ENCODE peak calls at places on chromosomes 3 and 15, in nine cellular contexts. E is left lung, T is astrocyte, S is pancreas, A is breast epithelium, P is GM23248, Q is coronary artery, O is OCI-LY7, F is fibroblast of pulmonary artery. K is an unnamed sample.

GRCh38 chr15:25543156-25543555 is 104.3 kb upstream of the UBE3A start:
- DNase-seq in E (no peak), T (peak), S (peak), A (peak), P (peak), Q (no peak), O (no peak), F (peak), K (peak)

GRCh38 chr15:84725001-84725491 is 9.1 kb upstream of the SEC11A start:
- DNase-seq in E (no peak), T (peak), S (no peak), A (no peak), P (peak), Q (no peak), O (peak), F (peak), K (no peak)

GRCh38 chr3:20890124-20890523 is 704.1 kb upstream of the SGO1 start:
- DNase-seq in E (no peak), T (no peak), S (no peak), A (no peak), P (no peak), Q (no peak), O (no peak), F (no peak), K (no peak)

GRCh38 chr3:93843981-93844380 is 129.7 kb downstream of the PROS1 start:
- DNase-seq in E (no peak), T (peak), S (no peak), A (no peak), P (peak), Q (no peak), O (no peak), F (peak), K (peak)

GRCh38 chr3:148008591-148008990 is 599.4 kb downstream of the ZIC1 start:
- DNase-seq in E (no peak), T (no peak), S (no peak), A (no peak), P (no peak), Q (no peak), O (no peak), F (no peak), K (no peak)

GRCh38 chr15:91561371-91562100 is 292.0 kb upstream of the SLCO3A1 start:
- DNase-seq in E (no peak), T (peak), S (no peak), A (no peak), P (peak), Q (no peak), O (no peak), F (peak), K (peak)

GRCh38 chr3:101673953-101674352 is 3.0 kb downstream of the ZBTB11 start:
- DNase-seq in E (no peak), T (no peak), S (no peak), A (no peak), P (no peak), Q (no peak), O (no peak), F (no peak), K (no peak)

GRCh38 chr15:67307889-67308597 is 53.5 kb downstream of the IQCH start:
- DNase-seq in E (no peak), T (no peak), S (no peak), A (no peak), P (no peak), Q (no peak), O (no peak), F (peak), K (no peak)

GRCh38 chr3:193594946-193595689 is 2.1 kb downstream of the OPA1 start:
- DNase-seq in E (no peak), T (peak), S (no peak), A (no peak), P (peak), Q (no peak), O (no peak), F (peak), K (no peak)

GRCh38 chr3:158920375-158920774 is 118.5 kb downstream of the MFSD1 start:
- DNase-seq in E (no peak), T (no peak), S (no peak), A (no peak), P (peak), Q (no peak), O (no peak), F (no peak), K (peak)

GRCh38 chr3:59866076-59866475 is 816.3 kb upstream of the CFAP20DC start:
- DNase-seq in E (no peak), T (no peak), S (no peak), A (no peak), P (no peak), Q (no peak), O (no peak), F (no peak), K (no peak)

GRCh38 chr3:27594096-27594690 is 110.0 kb upstream of the SLC4A7 start:
- DNase-seq in E (no peak), T (no peak), S (no peak), A (no peak), P (peak), Q (no peak), O (no peak), F (no peak), K (peak)

GRCh38 chr3:4994823-4995499 is 15.7 kb downstream of the BHLHE40 start:
- DNase-seq in E (no peak), T (peak), S (peak), A (peak), P (peak), Q (peak), O (no peak), F (peak), K (peak)

GRCh38 chr3:23161896-23162570 is 41.1 kb upstream of the UBE2E2 start:
- DNase-seq in E (no peak), T (peak), S (no peak), A (no peak), P (no peak), Q (no peak), O (peak), F (no peak), K (no peak)

GRCh38 chr15:93759626-93760025 is 471.7 kb upstream of the MCTP2 start:
- DNase-seq in E (no peak), T (no peak), S (no peak), A (no peak), P (peak), Q (no peak), O (no peak), F (no peak), K (no peak)

GRCh38 chr15:77784361-77785292 is 151.9 kb upstream of the LINGO1 start:
- DNase-seq in E (peak), T (no peak), S (no peak), A (no peak), P (peak), Q (no peak), O (peak), F (peak), K (peak)

GRCh38 chr3:58801541-58801940 is 135.0 kb upstream of the FAM3D start:
- DNase-seq in E (peak), T (peak), S (no peak), A (no peak), P (no peak), Q (no peak), O (no peak), F (no peak), K (no peak)

GRCh38 chr15:91407237-91407889 is 307.3 kb downstream of the SV2B start:
- DNase-seq in E (no peak), T (peak), S (no peak), A (no peak), P (peak), Q (no peak), O (no peak), F (peak), K (peak)

GRCh38 chr3:52834871-52835501 is at the start of gene MUSTN1:
- DNase-seq in E (peak), T (no peak), S (no peak), A (no peak), P (no peak), Q (peak), O (no peak), F (peak), K (no peak)

GRCh38 chr3:181134873-181135272 is 145.3 kb upstream of the DNAJC19 start:
- DNase-seq in E (no peak), T (no peak), S (no peak), A (no peak), P (no peak), Q (no peak), O (no peak), F (no peak), K (no peak)

GRCh38 chr3:127141921-127142730 is 50.8 kb upstream of the PRR23E start:
- DNase-seq in E (peak), T (no peak), S (peak), A (no peak), P (no peak), Q (peak), O (no peak), F (no peak), K (peak)

GRCh38 chr3:152398495-152398894 is 129.8 kb downstream of the MBNL1 start:
- DNase-seq in E (no peak), T (peak), S (no peak), A (no peak), P (no peak), Q (no peak), O (no peak), F (no peak), K (peak)

GRCh38 chr3:141336672-141337522 is 31.4 kb upstream of the ZBTB38 start:
- DNase-seq in E (no peak), T (peak), S (no peak), A (no peak), P (peak), Q (no peak), O (peak), F (peak), K (peak)

GRCh38 chr3:174102274-174102673 is 704.7 kb downstream of the NLGN1 start:
- DNase-seq in E (no peak), T (no peak), S (no peak), A (no peak), P (no peak), Q (no peak), O (no peak), F (no peak), K (no peak)

GRCh38 chr3:78820497-78820896 is 947.3 kb downstream of the ROBO1 start:
- DNase-seq in E (no peak), T (peak), S (no peak), A (no peak), P (no peak), Q (no peak), O (no peak), F (no peak), K (peak)

DNA sequence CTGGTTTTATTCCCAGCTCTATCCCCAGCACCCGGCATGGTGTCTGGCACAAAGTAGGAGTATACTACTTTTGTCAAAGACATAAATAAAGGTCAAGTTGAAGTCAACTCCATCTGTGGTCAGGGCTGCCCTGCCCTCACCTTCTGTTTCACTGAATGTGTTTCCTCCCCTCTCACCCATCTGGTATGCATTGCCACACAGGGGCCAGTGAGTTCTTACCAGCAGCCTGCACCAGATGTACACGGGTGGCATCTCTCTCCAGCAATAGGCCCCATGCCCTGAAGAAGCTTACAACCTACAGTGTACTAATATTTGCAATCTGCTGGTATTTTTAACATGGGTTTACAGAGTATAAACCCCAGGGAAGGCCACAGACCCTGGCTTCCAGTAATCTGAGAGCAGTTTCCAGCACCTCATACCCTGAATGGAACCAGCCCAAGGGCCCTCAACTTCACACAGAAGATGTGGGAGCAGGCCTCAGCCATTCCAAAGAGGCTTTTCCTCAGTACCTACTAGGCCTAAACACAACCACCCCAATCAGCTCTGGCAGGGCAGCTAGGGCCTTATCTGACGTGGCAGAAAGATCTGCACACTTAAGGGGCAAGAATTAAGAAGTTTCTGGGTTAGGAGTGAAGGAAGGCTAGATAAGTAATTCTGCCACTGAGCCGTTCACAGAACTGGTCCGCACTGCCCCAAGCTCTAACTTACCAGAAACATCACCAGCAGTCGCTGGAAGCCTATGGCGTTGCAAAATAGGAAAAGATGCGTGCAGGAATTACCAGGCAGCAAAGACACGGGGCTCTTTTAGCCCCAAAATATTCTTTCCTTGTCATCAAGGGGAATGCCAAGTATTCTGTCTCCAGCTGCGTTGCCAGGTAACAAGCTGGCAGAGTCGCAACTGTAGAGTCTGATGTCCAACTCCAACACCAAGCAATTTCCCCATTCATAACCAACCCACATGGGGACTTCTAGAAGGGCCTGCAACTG is 2.1 kb downstream of the IDH2 start:
- DNase-seq in E (no peak), T (peak), S (peak), A (peak), P (peak), Q (peak), O (peak), F (peak), K (no peak)
- H3K4me3 ChIP-seq in E (no peak), T (peak), S (peak), A (no peak), P (peak), Q (peak), O (peak), F (no peak), K (no peak)

DNA sequence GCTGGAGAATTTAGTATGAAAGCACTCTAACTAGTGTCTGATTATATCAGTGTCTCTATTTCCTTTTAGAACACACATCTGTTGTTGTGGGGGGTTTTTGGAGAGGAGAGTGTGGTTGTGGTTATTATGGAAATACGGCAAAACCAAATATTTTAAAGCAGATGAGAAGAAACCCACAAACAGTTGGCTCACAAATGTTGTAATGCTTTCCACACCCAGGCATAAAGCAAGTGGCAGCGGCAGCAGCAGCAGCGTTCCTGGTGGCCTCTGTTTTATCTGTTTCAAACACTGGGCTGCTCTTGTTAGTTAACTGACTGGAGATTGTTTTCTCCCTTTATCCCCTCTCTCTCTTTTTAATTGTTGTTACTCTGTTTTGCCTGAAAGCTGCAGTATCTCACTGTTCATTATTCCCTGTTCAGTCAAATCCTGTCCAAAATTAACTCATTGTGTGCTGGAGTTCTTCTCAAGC is 1045.5 kb upstream of the NR2F2 start:
- DNase-seq in E (no peak), T (peak), S (no peak), A (no peak), P (peak), Q (no peak), O (no peak), F (peak), K (peak)
- H3K4me3 ChIP-seq in E (no peak), T (no peak), S (no peak), A (no peak), P (no peak), Q (peak), O (no peak), F (no peak), K (peak)

DNA sequence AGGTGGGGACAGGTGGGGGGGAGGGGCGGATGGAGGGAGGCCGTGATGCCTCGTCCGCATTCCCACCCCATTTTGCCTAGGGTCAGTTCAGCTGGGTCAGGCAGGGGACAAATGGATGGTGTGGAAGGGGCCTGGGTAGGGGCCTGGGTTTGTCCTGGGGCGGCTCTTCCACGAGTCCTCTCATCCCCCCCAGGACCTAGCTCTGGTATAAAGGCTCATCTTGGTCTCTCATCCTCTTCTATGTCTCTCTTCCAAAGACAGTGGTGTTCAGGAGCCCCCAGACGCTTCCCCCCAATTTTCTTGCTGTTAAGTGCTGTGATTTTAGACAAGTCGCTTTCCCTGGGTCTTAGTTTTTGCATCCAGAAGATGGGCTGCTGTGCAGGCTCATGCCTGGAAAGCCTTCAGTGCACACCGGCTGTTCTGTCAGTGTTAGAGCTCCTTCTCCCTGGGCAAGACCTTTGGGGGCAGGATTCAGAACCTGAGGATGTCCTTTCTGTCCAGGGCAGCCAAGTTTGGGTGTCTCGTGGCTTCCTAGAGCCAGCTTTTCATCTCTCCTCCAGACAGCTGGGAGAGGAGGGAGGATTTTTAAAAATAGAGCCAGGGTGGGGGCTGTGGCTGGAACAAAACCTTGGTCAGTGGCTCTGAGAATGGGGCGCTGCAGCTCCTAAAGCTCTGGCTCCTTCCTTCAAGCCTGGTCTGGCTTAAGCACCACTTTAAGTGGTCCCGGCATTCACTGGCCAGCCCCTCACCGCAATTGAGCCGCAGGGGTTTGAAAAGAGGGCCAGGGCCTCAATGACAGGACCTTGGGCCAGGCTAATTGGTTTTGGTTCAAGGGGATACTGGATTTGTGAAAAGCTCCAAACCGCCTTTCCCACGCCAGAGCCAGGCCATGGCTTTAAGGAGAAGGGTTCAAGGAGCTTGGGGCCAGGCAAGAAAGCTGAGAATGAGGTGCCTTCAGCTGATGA is 37.7 kb upstream of the POLG start:
- DNase-seq in E (no peak), T (no peak), S (no peak), A (no peak), P (no peak), Q (no peak), O (no peak), F (no peak), K (no peak)
- H3K4me3 ChIP-seq in E (no peak), T (no peak), S (no peak), A (no peak), P (no peak), Q (peak), O (no peak), F (no peak), K (no peak)

GRCh38 chr3:44476963-44477311 is 533 bp downstream of the ZNF445 start:
- DNase-seq in E (no peak), T (no peak), S (no peak), A (no peak), P (no peak), Q (no peak), O (no peak), F (no peak), K (no peak)

GRCh38 chr3:44477312-44478030 is at the start of gene ZNF445:
- DNase-seq in E (peak), T (peak), S (peak), A (peak), P (peak), Q (peak), O (peak), F (peak), K (peak)

GRCh38 chr3:44478606-44479094 is 1.2 kb upstream of the ZNF445 start:
- DNase-seq in E (no peak), T (no peak), S (no peak), A (no peak), P (no peak), Q (no peak), O (no peak), F (no peak), K (no peak)

GRCh38 chr3:44478055-44478468 is 592 bp upstream of the ZNF445 start:
- DNase-seq in E (no peak), T (no peak), S (no peak), A (no peak), P (peak), Q (no peak), O (no peak), F (no peak), K (no peak)

GRCh38 chr3:44476181-44476599 is 1.3 kb downstream of the ZNF445 start:
- DNase-seq in E (no peak), T (peak), S (no peak), A (no peak), P (peak), Q (no peak), O (peak), F (peak), K (peak)
- H3K4me3 ChIP-seq in E (peak), T (peak), S (peak), A (peak), P (peak), Q (peak), O (peak), F (peak), K (peak)

DNA sequence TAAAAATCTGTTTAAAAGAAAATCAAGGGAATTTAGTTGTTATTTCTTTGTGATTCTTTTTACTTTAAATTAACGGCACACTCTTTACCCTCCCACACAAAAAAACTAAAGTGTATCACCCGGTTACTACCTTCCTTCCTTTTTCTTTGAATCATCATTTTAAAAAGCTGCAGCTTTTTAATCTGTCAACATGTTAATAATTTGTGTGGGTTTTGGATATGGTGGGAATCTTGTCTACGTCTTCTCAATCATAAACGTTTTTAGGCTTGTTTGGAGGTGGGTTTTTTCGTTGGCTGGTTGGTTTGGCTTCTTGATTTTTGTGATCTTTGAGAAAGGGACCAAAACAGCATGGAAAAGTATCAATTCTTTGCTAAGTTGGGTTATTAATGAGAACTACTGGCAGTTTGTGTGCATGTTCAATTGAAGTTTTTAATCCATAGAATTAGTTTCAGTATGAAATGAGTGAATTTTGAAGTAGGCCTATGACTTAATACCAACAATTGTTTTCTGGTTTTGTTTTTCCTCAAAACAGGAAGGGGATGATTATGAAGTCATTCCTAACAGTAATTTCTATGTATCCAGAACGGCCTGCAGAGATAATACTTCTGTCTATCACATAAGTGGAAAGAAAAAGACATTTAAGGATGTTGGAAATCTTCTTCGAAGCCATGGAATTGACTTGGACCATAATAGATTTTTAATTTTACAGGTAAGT is 4.5 kb downstream of the SMC4 start:
- DNase-seq in E (no peak), T (no peak), S (no peak), A (no peak), P (peak), Q (no peak), O (no peak), F (peak), K (peak)
- H3K4me3 ChIP-seq in E (no peak), T (peak), S (no peak), A (no peak), P (peak), Q (peak), O (peak), F (peak), K (no peak)

GRCh38 chr3:150225986-150226385 is 182.1 kb upstream of the TSC22D2 start:
- DNase-seq in E (no peak), T (no peak), S (no peak), A (no peak), P (no peak), Q (no peak), O (no peak), F (peak), K (no peak)
- H3K4me3 ChIP-seq in E (no peak), T (no peak), S (no peak), A (no peak), P (no peak), Q (no peak), O (no peak), F (peak), K (no peak)